ENCODE peak calls at places on chromosomes 4 and X, in four cellular contexts. U is HepG2, Q is GM06990, D is H1. W is an unnamed sample.

GRCh38 chr4:119139822-119140252 is 4.2 kb downstream of the MYOZ2 start:
- DNase-seq in U (no peak), Q (no peak), D (no peak), W (no peak)

GRCh38 chr4:16116019-16116418 is 32.2 kb upstream of the PROM1 start:
- DNase-seq in U (no peak), Q (no peak), D (no peak), W (no peak)

GRCh38 chr4:14994242-14994641 is 8.0 kb upstream of the CPEB2 start:
- DNase-seq in U (no peak), Q (no peak), D (no peak), W (no peak)

GRCh38 chrX:55816023-55816422 is 98.5 kb downstream of the RRAGB start:
- DNase-seq in U (no peak), Q (no peak), D (no peak), W (no peak)

GRCh38 chr4:25779021-25779420 is 83.8 kb downstream of the SEL1L3 start:
- DNase-seq in U (no peak), Q (no peak), D (no peak), W (no peak)

GRCh38 chr4:108199881-108200280 is 31.1 kb upstream of the LEF1 start:
- DNase-seq in U (no peak), Q (no peak), D (no peak), W (no peak)

GRCh38 chrX:3449287-3449686 is 102.8 kb upstream of the MXRA5 start:
- DNase-seq in U (no peak), Q (no peak), D (no peak), W (no peak)

GRCh38 chr4:37648084-37648817 is 37.9 kb downstream of the RELL1 start:
- DNase-seq in U (peak; percentile 92), Q (no peak), D (no peak), W (peak; percentile 97)

GRCh38 chrX:83077606-83078005 is 430.5 kb upstream of the POU3F4 start:
- DNase-seq in U (no peak), Q (no peak), D (no peak), W (no peak)

GRCh38 chr4:38958453-38958852 is 73.8 kb downstream of the TMEM156 start:
- DNase-seq in U (no peak), Q (no peak), D (no peak), W (no peak)

GRCh38 chr4:140427104-140427918 is at the start of gene CLGN:
- DNase-seq in U (peak; percentile 77), Q (peak; percentile 82), D (peak; percentile 93), W (peak; percentile 52)

GRCh38 chr4:60019946-60020345 is 1180.2 kb upstream of the ADGRL3 start:
- DNase-seq in U (no peak), Q (no peak), D (no peak), W (no peak)

GRCh38 chr4:80043534-80043933 is 29.5 kb downstream of the ANTXR2 start:
- DNase-seq in U (no peak), Q (no peak), D (no peak), W (no peak)

GRCh38 chr4:60729194-60729593 is 470.9 kb upstream of the ADGRL3 start:
- DNase-seq in U (no peak), Q (no peak), D (no peak), W (no peak)

GRCh38 chr4:23966720-23967119 is 76.9 kb upstream of the PPARGC1A start:
- DNase-seq in U (peak; percentile 20), Q (no peak), D (no peak), W (no peak)

GRCh38 chrX:120452131-120452530 is 17.0 kb downstream of the LAMP2 start:
- DNase-seq in U (peak; percentile 4), Q (no peak), D (peak; percentile 43), W (no peak)

GRCh38 chrX:101079223-101079622 is 544 bp downstream of the TMEM35A start:
- DNase-seq in U (no peak), Q (no peak), D (peak; percentile 43), W (no peak)

GRCh38 chrX:101080326-101080725 is 1.6 kb downstream of the TMEM35A start:
- DNase-seq in U (no peak), Q (no peak), D (no peak), W (no peak)

GRCh38 chrX:101081257-101081656 is 2.6 kb downstream of the TMEM35A start:
- DNase-seq in U (no peak), Q (no peak), D (no peak), W (no peak)

GRCh38 chrX:101079736-101080135 is 1.1 kb downstream of the TMEM35A start:
- DNase-seq in U (no peak), Q (no peak), D (no peak), W (no peak)

GRCh38 chrX:101078716-101079115 is at the start of gene TMEM35A:
- DNase-seq in U (no peak), Q (no peak), D (peak; percentile 49), W (no peak)
- H3K4me3 ChIP-seq in U (no peak within 1 kb of the TSS), Q (no peak within 1 kb of the TSS), D (peak within 1 kb of the TSS; percentile 72), W (no peak within 1 kb of the TSS)

GRCh38 chr4:184417802-184418511 is 56.4 kb downstream of the IRF2 start:
- DNase-seq in U (peak; percentile 27), Q (peak; percentile 72), D (no peak), W (peak; percentile 82)

GRCh38 chr4:184419976-184420375 is 54.4 kb downstream of the IRF2 start:
- DNase-seq in U (no peak), Q (no peak), D (no peak), W (no peak)

GRCh38 chr4:184415071-184415470 is 59.3 kb downstream of the IRF2 start:
- DNase-seq in U (no peak), Q (no peak), D (no peak), W (no peak)

GRCh38 chr4:184420402-184420801 is 53.9 kb downstream of the IRF2 start:
- DNase-seq in U (no peak), Q (no peak), D (no peak), W (no peak)

GRCh38 chr4:184416913-184417734 is 57.2 kb downstream of the IRF2 start:
- DNase-seq in U (no peak), Q (no peak), D (no peak), W (no peak)
- H3K4me3 ChIP-seq in U (no peak overlapping the region), Q (peak overlapping the region; percentile 29), D (no peak overlapping the region), W (no peak overlapping the region)

GRCh38 chr4:40603281-40603680 is 26.4 kb downstream of the RBM47 start:
- DNase-seq in U (no peak), Q (no peak), D (no peak), W (no peak)

GRCh38 chr4:40606239-40606767 is 23.4 kb downstream of the RBM47 start:
- DNase-seq in U (no peak), Q (no peak), D (no peak), W (no peak)

GRCh38 chr4:40608628-40609027 is 21.0 kb downstream of the RBM47 start:
- DNase-seq in U (no peak), Q (no peak), D (no peak), W (no peak)

GRCh38 chr4:40601641-40602040 is 28.0 kb downstream of the RBM47 start:
- DNase-seq in U (no peak), Q (no peak), D (no peak), W (no peak)

DNA sequence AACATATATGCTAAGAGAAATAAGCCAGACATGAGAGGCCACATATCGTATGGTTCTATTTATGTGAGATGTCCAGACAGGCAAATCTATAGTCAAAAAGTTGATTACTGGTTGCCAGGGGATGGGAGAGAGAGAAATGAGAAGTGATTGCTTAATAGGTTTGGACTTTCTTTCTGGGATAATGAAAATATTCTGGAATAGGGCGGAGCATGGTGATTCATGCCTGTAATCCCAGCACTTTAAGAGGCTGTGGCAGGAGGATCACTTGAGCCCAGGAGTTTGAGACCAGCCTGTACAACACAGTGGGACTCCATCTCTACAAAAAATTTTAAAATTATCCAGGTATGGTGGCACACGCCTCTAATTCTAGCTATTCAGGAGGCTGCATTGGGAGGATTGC is 22.4 kb downstream of the RBM47 start:
- DNase-seq in U (no peak), Q (no peak), D (no peak), W (no peak)
- H3K4me3 ChIP-seq in U (no peak overlapping the region), Q (no peak overlapping the region), D (no peak overlapping the region), W (no peak overlapping the region)

GRCh38 chr4:40182979-40183378 is 13.9 kb upstream of the RHOH start:
- DNase-seq in U (no peak), Q (no peak), D (no peak), W (no peak)

GRCh38 chr4:40182041-40182440 is 14.8 kb upstream of the RHOH start:
- DNase-seq in U (no peak), Q (no peak), D (peak; percentile 19), W (no peak)

GRCh38 chr4:40185830-40186664 is 10.8 kb upstream of the RHOH start:
- DNase-seq in U (no peak), Q (peak; percentile 70), D (peak; percentile 43), W (no peak)

GRCh38 chr4:40186665-40187014 is 10.2 kb upstream of the RHOH start:
- DNase-seq in U (no peak), Q (no peak), D (no peak), W (no peak)

GRCh38 chr4:40183615-40184411 is 13.0 kb upstream of the RHOH start:
- DNase-seq in U (no peak), Q (no peak), D (peak; percentile 28), W (no peak)
- H3K4me3 ChIP-seq in U (no peak overlapping the region), Q (no peak overlapping the region), D (no peak overlapping the region), W (no peak overlapping the region)

W was measured in LNCaP clone FGC.